ENCODE peak calls at places on chromosomes 7 and 10, in four cellular contexts. P, G, H and Q are unnamed samples. For H3K36me3 and H3K4me1, the result is how much of the 10 kb centered on the place peaks cover.

GRCh38 chr7:92831716-92832622 is 4.4 kb downstream of the CDK6 start:
- DNase-seq in P (peak), G (no peak), H (no peak), Q (no peak)

GRCh38 chr10:90418869-90419652 is 438.8 kb downstream of the HTR7 start:
- DNase-seq in P (peak), G (no peak), H (no peak), Q (no peak)

GRCh38 chr10:396535-397220 is 261.4 kb downstream of the ZMYND11 start:
- DNase-seq in P (peak), G (no peak), H (no peak), Q (no peak)

GRCh38 chr10:117631276-117632151 is 89.0 kb downstream of the EMX2 start:
- DNase-seq in P (no peak), G (no peak), H (no peak), Q (no peak)

GRCh38 chr10:62582804-62583208 is 208.6 kb downstream of the ZNF365 start:
- DNase-seq in P (peak), G (no peak), H (no peak), Q (no peak)

GRCh38 chr10:6221971-6222751 is 19.4 kb downstream of the PFKFB3 start:
- DNase-seq in P (no peak), G (no peak), H (no peak), Q (no peak)

GRCh38 chr10:130470286-130470685 is 334.1 kb downstream of the GLRX3 start:
- DNase-seq in P (no peak), G (no peak), H (no peak), Q (no peak)

GRCh38 chr10:113180401-113181154 is 230.5 kb downstream of the TCF7L2 start:
- DNase-seq in P (peak), G (no peak), H (no peak), Q (no peak)

GRCh38 chr7:151745090-151745638 is 131.8 kb downstream of the PRKAG2 start:
- DNase-seq in P (peak), G (no peak), H (peak), Q (no peak)

GRCh38 chr7:108347616-108348015 is 108.6 kb downstream of the NRCAM start:
- DNase-seq in P (peak), G (no peak), H (no peak), Q (no peak)

GRCh38 chr7:26151096-26151495 is 902 bp upstream of the NFE2L3 start:
- DNase-seq in P (no peak), G (no peak), H (no peak), Q (no peak)

GRCh38 chr7:66413379-66414114 is 208.4 kb downstream of the TPST1 start:
- DNase-seq in P (peak), G (peak), H (peak), Q (peak)
- H3K36me3 ChIP-seq in P (under half), G (under half), H (under half), Q (under half)

DNA sequence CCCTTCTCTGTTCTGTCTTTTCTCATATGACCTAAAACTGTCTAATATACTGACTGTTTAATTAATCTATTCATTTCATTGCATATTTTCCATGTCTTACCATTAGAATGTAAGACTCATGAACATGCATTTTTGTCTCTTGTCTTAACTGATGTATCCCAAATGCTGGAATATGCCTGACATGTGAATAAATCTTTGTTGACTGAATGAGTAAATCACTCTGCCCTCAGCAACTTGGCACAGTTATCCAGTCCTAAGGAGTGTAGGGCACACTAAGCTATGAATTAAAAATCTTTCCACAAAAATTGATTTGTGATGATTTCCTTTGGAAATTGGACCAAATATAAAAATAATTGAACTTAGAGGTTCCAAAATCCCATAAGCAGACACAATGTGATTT is 111.3 kb downstream of the ETV1 start:
- DNase-seq in P (no peak), G (no peak), H (no peak), Q (no peak)
- H3K27ac ChIP-seq in P (no peak), G (no peak), H (no peak), Q (no peak)

GRCh38 chr10:60041489-60042133 is 135.3 kb upstream of the CCDC6 start:
- DNase-seq in P (peak), G (no peak), H (no peak), Q (no peak)
- H3K4me1 ChIP-seq in P (under half), G (under half), H (under half), Q (under half)

GRCh38 chr10:31340343-31340742 is 21.3 kb downstream of the ZEB1 start:
- DNase-seq in P (peak), G (no peak), H (no peak), Q (no peak)
- H3K36me3 ChIP-seq in P (under half), G (under half), H (under half), Q (under half)

DNA sequence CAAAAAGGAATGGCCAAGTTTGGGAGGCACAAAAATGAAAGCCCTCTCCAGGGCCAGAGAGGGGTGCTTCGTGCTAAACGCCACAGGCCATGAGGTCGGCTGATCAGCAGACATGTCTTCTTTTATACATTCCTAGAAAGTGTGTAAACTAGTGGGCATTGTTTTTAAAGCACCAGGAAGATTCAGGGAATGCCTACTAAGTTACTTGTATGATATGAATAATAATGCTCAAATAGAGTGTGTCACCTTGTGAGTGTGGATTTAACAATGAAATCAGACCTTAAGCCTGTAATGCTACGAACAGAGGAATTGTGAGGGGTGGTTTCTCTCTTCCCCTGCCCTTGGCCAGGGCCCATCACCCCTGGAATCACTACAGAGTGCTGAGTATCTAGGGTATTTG is 167.5 kb upstream of the ITGB1 start:
- DNase-seq in P (no peak), G (no peak), H (no peak), Q (no peak)
- H3K27ac ChIP-seq in P (no peak), G (peak), H (peak), Q (peak)

DNA sequence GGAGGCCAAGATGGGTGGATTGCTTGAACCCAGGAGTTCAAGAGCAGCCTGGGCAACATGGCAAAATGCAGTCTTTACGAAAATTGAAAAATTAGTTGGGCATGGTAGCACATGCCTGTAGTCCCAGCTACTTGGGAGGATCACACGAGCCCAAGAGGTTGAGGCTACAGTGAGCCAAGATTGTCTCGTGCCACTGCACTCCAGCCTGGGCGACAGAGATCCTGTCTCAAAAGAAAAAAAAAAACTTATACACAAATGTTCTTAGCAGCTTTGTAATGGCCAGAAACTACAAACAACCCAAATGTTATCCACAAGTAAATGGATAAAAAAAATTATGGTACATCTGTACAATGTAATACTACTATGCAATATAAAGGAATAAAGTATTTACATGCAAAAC is 12.6 kb downstream of the NT5C2 start:
- DNase-seq in P (no peak), G (no peak), H (no peak), Q (no peak)
- H3K4me1 ChIP-seq in P (under half), G (under half), H (under half), Q (under half)

DNA sequence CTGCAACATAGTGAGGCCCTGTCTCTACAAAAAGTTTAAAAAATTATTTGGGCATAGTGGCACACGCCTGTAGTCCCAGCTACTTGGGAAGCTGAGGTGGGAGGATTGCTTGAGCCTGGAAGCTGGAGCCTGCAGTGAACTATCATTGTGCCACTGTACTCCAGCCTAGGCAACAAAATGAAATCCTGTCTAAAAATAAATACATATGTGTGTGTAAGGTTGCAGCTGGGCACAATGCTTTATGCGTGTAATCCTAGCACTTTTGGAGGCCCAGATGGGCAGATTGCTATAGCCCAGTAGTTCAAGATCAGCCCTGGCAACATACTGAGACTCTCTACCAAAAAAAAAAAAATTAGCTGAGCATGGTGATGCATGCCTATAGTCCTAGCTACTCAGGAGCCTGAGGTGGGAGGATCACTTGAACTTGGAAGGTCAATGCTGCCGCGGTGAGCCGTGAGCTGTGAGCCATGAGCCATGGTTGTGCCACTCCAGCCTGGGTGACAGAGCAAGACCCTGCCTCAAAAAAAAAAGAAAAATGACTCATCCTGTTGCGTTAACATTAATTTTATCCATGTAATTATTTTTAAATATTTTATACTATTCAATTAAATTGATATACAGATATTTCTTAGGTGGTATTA is 38.3 kb downstream of the CCAR1 start:
- DNase-seq in P (no peak), G (no peak), H (no peak), Q (no peak)
- H3K36me3 ChIP-seq in P (half or more), G (half or more), H (under half), Q (under half)

GRCh38 chr10:3425713-3426112 is 253.1 kb upstream of the PITRM1 start:
- DNase-seq in P (no peak), G (no peak), H (no peak), Q (no peak)
- H3K27ac ChIP-seq in P (no peak), G (no peak), H (no peak), Q (no peak)

GRCh38 chr10:46515402-46516192 is 40.9 kb downstream of the GPRIN2 start:
- DNase-seq in P (no peak), G (no peak), H (peak), Q (no peak)

GRCh38 chr10:46517541-46517940 is 38.9 kb downstream of the GPRIN2 start:
- DNase-seq in P (no peak), G (no peak), H (peak), Q (no peak)

GRCh38 chr10:46516660-46517416 is 39.6 kb downstream of the GPRIN2 start:
- DNase-seq in P (peak), G (no peak), H (peak), Q (no peak)

GRCh38 chr10:46520381-46520780 is 36.1 kb downstream of the GPRIN2 start:
- DNase-seq in P (no peak), G (no peak), H (peak), Q (no peak)

GRCh38 chr10:46518028-46518725 is 38.3 kb downstream of the GPRIN2 start:
- DNase-seq in P (no peak), G (no peak), H (peak), Q (peak)
- H3K4me1 ChIP-seq in P (under half), G (under half), H (under half), Q (under half)

GRCh38 chr10:98150544-98150943 is 16.1 kb downstream of the R3HCC1L start:
- DNase-seq in P (peak), G (no peak), H (no peak), Q (no peak)
- H3K36me3 ChIP-seq in P (under half), G (under half), H (under half), Q (under half)